ENCODE peak calls at places on chromosomes 7 and 10, in four cellular contexts. L is spleen, O is neural progenitor cell, N is dorsolateral prefrontal cortex. U is an unnamed sample.
A peak's percentile ranks its signal among the peaks of the same experiment; 100 is the strongest.

GRCh38 chr10:50788951-50789904 is 49.5 kb downstream of the ASAH2B start:
- DNase-seq in O (peak; percentile 59), L (no peak), N (no peak), U (no peak)

GRCh38 chr10:132134541-132135397 is 52.0 kb upstream of the DPYSL4 start:
- DNase-seq in L (peak; percentile 42), O (no peak), N (no peak), U (peak; percentile 7)

GRCh38 chr10:18145652-18146051 is 5.4 kb downstream of the CACNB2 start:
- DNase-seq in N (no peak), O (no peak), L (no peak), U (no peak)

GRCh38 chr10:110226555-110226925 is 19.1 kb downstream of the MXI1 start:
- DNase-seq in N (peak; percentile 82), L (no peak), O (peak; percentile 93), U (peak; percentile 91)

GRCh38 chr10:130481076-130481930 is 345.1 kb downstream of the GLRX3 start:
- DNase-seq in L (no peak), O (no peak), N (no peak), U (no peak)

GRCh38 chr10:17669185-17669872 is 25.4 kb downstream of the STAM start:
- DNase-seq in N (no peak), O (no peak), L (no peak), U (no peak)

GRCh38 chr7:76303057-76303828 is 770 bp downstream of the HSPB1 start:
- DNase-seq in O (peak; percentile 95), L (peak; percentile 92), N (peak; percentile 66), U (peak; percentile 87)

GRCh38 chr10:35340975-35341374 is 4.7 kb downstream of the CCNY start:
- DNase-seq in O (no peak), L (no peak), N (no peak), U (no peak)

GRCh38 chr10:5042922-5043321 is 39.3 kb upstream of the AKR1C2 start:
- DNase-seq in N (no peak), O (no peak), L (no peak), U (no peak)

GRCh38 chr10:61172182-61172926 is 228.4 kb upstream of the RHOBTB1 start:
- DNase-seq in N (no peak), L (no peak), O (no peak), U (no peak)

GRCh38 chr7:138663741-138664710 is 37.1 kb downstream of the SVOPL start:
- DNase-seq in L (no peak), N (no peak), O (peak; percentile 76), U (no peak)

GRCh38 chr7:333399-333776 is 43.4 kb downstream of the FOXL3 start:
- DNase-seq in L (no peak), O (peak; percentile 46), N (no peak), U (peak; percentile 82)

GRCh38 chr7:116259821-116260440 is 49.6 kb downstream of the TES start:
- DNase-seq in L (no peak), O (no peak), N (no peak), U (no peak)

GRCh38 chr10:99461230-99461629 is 30.8 kb upstream of the GOT1 start:
- DNase-seq in N (no peak), O (no peak), L (no peak), U (no peak)

GRCh38 chr7:133365892-133366291 is 113.0 kb downstream of the EXOC4 start:
- DNase-seq in O (no peak), L (no peak), N (no peak), U (no peak)

GRCh38 chr7:137967143-137968018 is 34.5 kb downstream of the CREB3L2 start:
- DNase-seq in N (no peak), O (peak; percentile 13), L (no peak), U (no peak)

GRCh38 chr10:119498889-119499864 is 43.3 kb downstream of the RGS10 start:
- DNase-seq in L (no peak), N (no peak), O (no peak), U (no peak)

DNA sequence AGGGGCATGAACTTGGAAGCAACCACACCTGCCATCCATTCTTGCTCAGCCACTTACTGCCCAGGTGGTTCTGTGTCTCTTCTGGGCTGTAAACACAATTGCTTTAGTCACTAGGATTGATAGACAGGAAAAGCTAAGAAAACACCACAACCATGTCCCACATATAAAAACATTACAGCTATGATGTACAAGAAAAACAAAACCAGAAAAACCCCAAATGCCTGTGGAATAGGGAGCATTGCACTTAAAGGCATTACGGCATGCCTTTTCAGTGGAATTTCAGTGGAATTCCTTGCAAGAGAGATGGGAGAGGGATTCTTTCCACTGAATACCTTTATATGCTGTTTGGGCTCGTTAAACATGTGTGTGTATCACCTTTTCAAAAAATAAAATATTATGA is 44.2 kb upstream of the GPR26 start:
- DNase-seq in N (no peak), O (no peak), L (no peak), U (no peak)
- H3K27ac ChIP-seq in N (no peak overlapping the region), O (no peak overlapping the region), L (no peak overlapping the region), U (no peak overlapping the region)

DNA sequence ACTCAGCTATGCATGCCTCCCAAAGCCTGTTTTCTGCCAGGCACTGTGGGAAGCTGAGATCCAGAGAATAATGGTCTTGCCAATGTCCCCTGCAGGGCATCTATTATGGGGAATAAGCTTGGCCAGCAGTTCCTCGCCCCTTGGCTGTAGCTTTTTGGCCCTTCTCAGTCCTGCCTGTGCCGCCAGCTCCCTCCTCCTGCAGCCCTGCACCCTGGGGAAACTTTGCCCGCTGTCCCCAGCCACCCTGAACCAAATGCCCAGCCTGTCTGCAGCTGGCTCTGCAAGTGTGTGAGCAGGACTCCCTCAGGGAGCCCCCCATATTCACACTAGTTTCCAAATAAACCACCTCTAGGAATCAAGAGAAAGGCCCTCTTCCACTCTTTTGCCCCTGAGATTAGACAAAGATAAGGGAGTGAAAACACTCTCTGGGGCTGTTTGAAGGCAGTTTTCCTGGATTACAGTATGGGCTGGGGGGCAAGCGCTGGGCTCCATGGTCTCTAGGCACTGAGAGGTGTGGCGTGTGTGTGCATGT is 867 bp downstream of the AQP1 start:
- DNase-seq in O (no peak), N (no peak), L (no peak), U (no peak)
- H3K4me3 ChIP-seq in O (no peak overlapping the region), N (peak overlapping the region; percentile 34), L (peak overlapping the region; percentile 1), U (peak overlapping the region; percentile 70)

GRCh38 chr10:45373783-45374450 is at the start of gene ALOX5:
- DNase-seq in O (peak; percentile 77), N (no peak), L (peak; percentile 95), U (peak; percentile 76)
- H3K27ac ChIP-seq in O (no peak within 1 kb of the TSS), N (no peak within 1 kb of the TSS), L (peak within 1 kb of the TSS; percentile 89), U (no peak within 1 kb of the TSS)

GRCh38 chr10:102396251-102396650 is 746 bp downstream of the NFKB2 start:
- DNase-seq in O (no peak), N (no peak), L (no peak), U (no peak)
- H3K4me3 ChIP-seq in O (peak overlapping the region; percentile 67), N (peak overlapping the region; percentile 80), L (peak overlapping the region; percentile 82), U (peak overlapping the region; percentile 72)